ENCODE peak calls at places on chromosomes 6 and 20, in seven cellular contexts. V is astrocyte of the spinal cord; X is EH; G is Right ventricle myocardium superior; C is cardiac muscle cell; E is NCI-H345; H is stimulated activated CD4-positive, alpha-beta T cell treated with anti-CD3 and anti-CD28 coated beads, Interleukin-4, amount 100 ng/mL, for 24 hours. B is an unnamed sample.

GRCh38 chr6:169960003-169960344 is 208.6 kb downstream of the ERMARD start:
- DNase-seq in V (no peak), X (no peak), G (no peak), C (no peak), E (no peak), H (no peak), B (no peak)

GRCh38 chr6:137866200-137866913 is 702 bp upstream of the TNFAIP3 start:
- DNase-seq in V (no peak), X (no peak), G (no peak), C (no peak), E (peak), H (no peak), B (no peak)

GRCh38 chr6:148516116-148517016 is 173.7 kb downstream of the SASH1 start:
- DNase-seq in V (no peak), X (no peak), G (no peak), C (no peak), E (no peak), H (no peak), B (no peak)

GRCh38 chr6:24549674-24550418 is 55.1 kb downstream of the ALDH5A1 start:
- DNase-seq in V (no peak), X (no peak), G (no peak), C (no peak), E (peak), H (no peak), B (peak)

GRCh38 chr6:16961577-16961976 is 140.3 kb upstream of the STMND1 start:
- DNase-seq in V (peak), X (peak), G (no peak), C (peak), E (no peak), H (no peak), B (no peak)

GRCh38 chr20:40683221-40683893 is 5.7 kb downstream of the MAFB start:
- DNase-seq in V (peak), X (peak), G (peak), C (peak), E (no peak), H (no peak), B (no peak)

GRCh38 chr20:36819662-36820061 is 46.1 kb upstream of the DSN1 start:
- DNase-seq in V (no peak), X (no peak), G (no peak), C (no peak), E (peak), H (no peak), B (peak)

GRCh38 chr6:22470454-22471368 is 98.7 kb upstream of the HDGFL1 start:
- DNase-seq in V (peak), X (peak), G (peak), C (peak), E (peak), H (no peak), B (peak)

GRCh38 chr20:36252511-36252910 is 16.2 kb downstream of the AAR2 start:
- DNase-seq in V (no peak), X (no peak), G (no peak), C (no peak), E (no peak), H (no peak), B (no peak)

GRCh38 chr6:54188832-54189231 is 77.6 kb downstream of the MLIP start:
- DNase-seq in V (no peak), X (no peak), G (no peak), C (peak), E (no peak), H (no peak), B (no peak)

GRCh38 chr6:107075951-107076381 is 39.3 kb downstream of the BEND3 start:
- DNase-seq in V (peak), X (peak), G (no peak), C (peak), E (no peak), H (no peak), B (no peak)

GRCh38 chr20:22460231-22460630 is 124.1 kb downstream of the FOXA2 start:
- DNase-seq in V (no peak), X (no peak), G (no peak), C (no peak), E (no peak), H (no peak), B (peak)

GRCh38 chr20:50415516-50416268 is 94.5 kb upstream of the PTPN1 start:
- DNase-seq in V (peak), X (peak), G (peak), C (peak), E (no peak), H (no peak), B (peak)

GRCh38 chr6:144361027-144361426 is 75.9 kb downstream of the UTRN start:
- DNase-seq in V (no peak), X (no peak), G (no peak), C (no peak), E (no peak), H (no peak), B (no peak)

GRCh38 chr6:47242483-47243386 is 67.0 kb downstream of the TNFRSF21 start:
- DNase-seq in V (peak), X (peak), G (peak), C (peak), E (peak), H (peak), B (peak)

GRCh38 chr6:107114213-107114871 is 973 bp downstream of the BEND3 start:
- DNase-seq in V (peak), X (peak), G (peak), C (peak), E (peak), H (peak), B (peak)

GRCh38 chr20:4961746-4962145 is 39.6 kb downstream of the SLC23A2 start:
- DNase-seq in V (peak), X (peak), G (no peak), C (peak), E (no peak), H (peak), B (no peak)

GRCh38 chr6:136324981-136325380 is 35.3 kb upstream of the BCLAF1 start:
- DNase-seq in V (no peak), X (no peak), G (no peak), C (no peak), E (no peak), H (no peak), B (no peak)

GRCh38 chr20:24149881-24150307 is 161.3 kb upstream of the GGTLC1 start:
- DNase-seq in V (no peak), X (no peak), G (peak), C (peak), E (no peak), H (no peak), B (no peak)

GRCh38 chr20:37343212-37343993 is 2.5 kb upstream of the SRC start:
- DNase-seq in V (no peak), X (no peak), G (no peak), C (no peak), E (no peak), H (no peak), B (no peak)

GRCh38 chr20:48782073-48782472 is 45.7 kb downstream of the PREX1 start:
- DNase-seq in V (no peak), X (no peak), G (no peak), C (no peak), E (no peak), H (no peak), B (no peak)

GRCh38 chr20:10673176-10673830 is 496 bp downstream of the JAG1 start:
- DNase-seq in V (no peak), X (no peak), G (peak), C (peak), E (peak), H (no peak), B (peak)

GRCh38 chr20:48295966-48296421 is 510.7 kb upstream of the SULF2 start:
- DNase-seq in V (peak), X (peak), G (no peak), C (peak), E (no peak), H (no peak), B (peak)

GRCh38 chr6:63580704-63580961 is 8.4 kb downstream of the LOC128125822 start:
- DNase-seq in V (no peak), X (no peak), G (no peak), C (no peak), E (no peak), H (no peak), B (no peak)

GRCh38 chr20:62349537-62350097 is 17.5 kb downstream of the LAMA5 start:
- DNase-seq in V (no peak), X (no peak), G (no peak), C (no peak), E (no peak), H (no peak), B (no peak)

GRCh38 chr6:31474871-31475286 is 23.1 kb upstream of the MICB start:
- DNase-seq in V (no peak), X (no peak), G (no peak), C (no peak), E (no peak), H (no peak), B (no peak)

GRCh38 chr20:2130668-2131067 is 29.0 kb downstream of the STK35 start:
- DNase-seq in V (no peak), X (no peak), G (no peak), C (no peak), E (no peak), H (no peak), B (no peak)

GRCh38 chr6:14848019-14848418 is 397.9 kb upstream of the JARID2 start:
- DNase-seq in V (no peak), X (peak), G (no peak), C (no peak), E (no peak), H (no peak), B (no peak)

GRCh38 chr6:104689551-104690205 is 170.0 kb downstream of the HACE1 start:
- DNase-seq in V (peak), X (peak), G (no peak), C (peak), E (no peak), H (no peak), B (no peak)

GRCh38 chr6:36318690-36319435 is 17.8 kb downstream of the BNIP5 start:
- DNase-seq in V (no peak), X (no peak), G (no peak), C (no peak), E (no peak), H (no peak), B (peak)

GRCh38 chr20:51542894-51543788 is 622 bp upstream of the NFATC2 start:
- DNase-seq in V (no peak), X (no peak), G (no peak), C (no peak), E (peak), H (no peak), B (peak)

GRCh38 chr6:16488813-16489212 is 250.4 kb downstream of the GMPR start:
- DNase-seq in V (no peak), X (no peak), G (no peak), C (no peak), E (no peak), H (no peak), B (no peak)

GRCh38 chr6:38155144-38155543 is 335.6 kb downstream of the ZFAND3 start:
- DNase-seq in V (peak), X (no peak), G (no peak), C (peak), E (no peak), H (no peak), B (no peak)

GRCh38 chr20:15654208-15654649 is 919.0 kb downstream of the KIF16B start:
- DNase-seq in V (peak), X (peak), G (no peak), C (peak), E (peak), H (no peak), B (peak)

GRCh38 chr20:37081717-37082289 is 14.0 kb downstream of the RBL1 start:
- DNase-seq in V (no peak), X (peak), G (no peak), C (peak), E (no peak), H (peak), B (no peak)

GRCh38 chr6:15132854-15133670 is 112.8 kb upstream of the JARID2 start:
- DNase-seq in V (peak), X (peak), G (no peak), C (peak), E (no peak), H (no peak), B (peak)

B was measured in NCI-H2029.